ENCODE peak calls at places on chromosomes 11 and 22, in eight cellular contexts. S is NT2/D1; R is psoas muscle; T is stomach; V is mammary epithelial cell; P is astrocyte; O is CD4-positive, CD25-positive, alpha-beta regulatory T cell; B is adipocyte. N is an unnamed sample. For H3K27me3 and H3K9me3, the result is how much of the 10 kb centered on the place peaks cover.

GRCh38 chr11:70381872-70382842 is 16.2 kb upstream of the CTTN start:
- DNase-seq in R (no peak), O (no peak), P (peak), B (peak), T (no peak), S (no peak), V (no peak), N (no peak)

GRCh38 chr11:130737866-130738431 is 178.3 kb downstream of the SNX19 start:
- DNase-seq in T (peak), R (peak), P (peak), V (no peak), S (no peak), B (peak), O (no peak), N (no peak)

GRCh38 chr11:63766501-63767270 is 1.9 kb downstream of the ZFTA start:
- DNase-seq in B (no peak), S (no peak), P (no peak), O (no peak), T (no peak), V (no peak), R (no peak), N (no peak)

GRCh38 chr11:134071306-134071705 is 2.4 kb downstream of the JAM3 start:
- DNase-seq in R (no peak), V (no peak), S (no peak), B (no peak), O (no peak), T (no peak), P (no peak), N (no peak)

GRCh38 chr22:37420656-37421467 is 6.4 kb downstream of the ELFN2 start:
- DNase-seq in O (no peak), B (no peak), S (no peak), P (peak), V (peak), T (no peak), R (no peak), N (no peak)

GRCh38 chr11:128720522-128720985 is 26.7 kb downstream of the FLI1 start:
- DNase-seq in T (peak), R (no peak), P (peak), O (no peak), B (no peak), V (no peak), S (no peak), N (peak)

GRCh38 chr11:24617856-24618255 is 121.0 kb downstream of the LUZP2 start:
- DNase-seq in O (no peak), T (no peak), V (no peak), S (no peak), P (no peak), B (no peak), R (no peak), N (no peak)

GRCh38 chr22:32527756-32528155 is 53.1 kb downstream of the FBXO7 start:
- DNase-seq in S (no peak), B (no peak), T (no peak), R (no peak), O (no peak), V (no peak), P (no peak), N (no peak)

GRCh38 chr11:11020747-11021149 is 162.9 kb upstream of the ZBED5 start:
- DNase-seq in V (no peak), S (no peak), R (no peak), T (no peak), B (no peak), O (no peak), P (peak), N (no peak)

GRCh38 chr22:20843501-20843900 is 15.1 kb downstream of the PI4KA start:
- DNase-seq in S (no peak), B (no peak), V (peak), T (no peak), O (no peak), R (no peak), P (no peak), N (no peak)

GRCh38 chr11:130819561-130819960 is 96.7 kb downstream of the SNX19 start:
- DNase-seq in P (no peak), R (no peak), T (no peak), B (no peak), O (no peak), V (no peak), S (no peak), N (no peak)

GRCh38 chr11:18721576-18722292 is 4.3 kb downstream of the IGSF22 start:
- DNase-seq in S (peak), T (peak), B (peak), R (no peak), V (peak), P (peak), O (peak), N (peak)

GRCh38 chr11:69125861-69126260 is 29.9 kb upstream of the SMIM38 start:
- DNase-seq in O (no peak), B (no peak), T (no peak), S (no peak), V (no peak), P (no peak), R (no peak), N (no peak)

GRCh38 chr11:13343067-13343466 is 65.5 kb downstream of the BMAL1 start:
- DNase-seq in B (no peak), S (no peak), O (no peak), P (no peak), T (no peak), R (no peak), V (no peak), N (no peak)

GRCh38 chr22:28017859-28018258 is 98.8 kb upstream of the PITPNB start:
- DNase-seq in P (no peak), O (no peak), S (no peak), T (peak), B (no peak), R (peak), V (no peak), N (no peak)

GRCh38 chr11:56846631-56847400 is 98.3 kb upstream of the OR9G4 start:
- DNase-seq in R (no peak), T (no peak), S (no peak), P (no peak), V (peak), O (no peak), B (no peak), N (no peak)

GRCh38 chr11:65501530-65502273 is 2.9 kb downstream of the MALAT1 start:
- DNase-seq in T (no peak), P (peak), B (peak), O (no peak), V (peak), S (no peak), R (no peak), N (no peak)

GRCh38 chr11:10160350-10160749 is 133.7 kb downstream of the SBF2 start:
- DNase-seq in B (no peak), T (no peak), S (no peak), P (no peak), V (no peak), O (no peak), R (no peak), N (no peak)

GRCh38 chr22:42617155-42617983 is 2.7 kb upstream of the POLDIP3 start:
- DNase-seq in P (no peak), S (no peak), R (no peak), B (no peak), V (no peak), T (no peak), O (no peak), N (no peak)

GRCh38 chr11:44376423-44376822 is 66.5 kb upstream of the ALX4 start:
- DNase-seq in O (no peak), V (no peak), S (no peak), B (no peak), T (no peak), P (no peak), R (no peak), N (no peak)

GRCh38 chr11:107157146-107157808 is 139.0 kb upstream of the GUCY1A2 start:
- DNase-seq in B (no peak), V (no peak), T (no peak), S (peak), P (peak), O (no peak), R (no peak), N (no peak)

GRCh38 chr22:29477919-29478318 is 2.1 kb upstream of the NEFH start:
- DNase-seq in S (no peak), R (no peak), P (no peak), V (no peak), B (no peak), O (no peak), T (no peak), N (no peak)

GRCh38 chr22:37095113-37095512 is 14.4 kb downstream of the TMPRSS6 start:
- DNase-seq in T (no peak), V (no peak), R (no peak), S (no peak), B (no peak), O (no peak), P (no peak), N (no peak)

GRCh38 chr11:20474951-20475517 is 87.5 kb downstream of the PRMT3 start:
- DNase-seq in O (no peak), B (no peak), V (peak), P (no peak), S (no peak), R (no peak), T (no peak), N (no peak)

GRCh38 chr22:37601203-37601539 is 7.5 kb upstream of the GGA1 start:
- DNase-seq in T (no peak), P (no peak), O (no peak), V (no peak), S (no peak), R (no peak), B (no peak), N (no peak)

GRCh38 chr11:86416494-86416893 is 41.8 kb downstream of the CCDC81 start:
- DNase-seq in V (no peak), T (no peak), B (no peak), P (no peak), O (no peak), R (no peak), S (no peak), N (no peak)

GRCh38 chr11:70364745-70365535 is 33.4 kb upstream of the CTTN start:
- DNase-seq in S (no peak), O (no peak), P (no peak), T (no peak), B (no peak), R (no peak), V (no peak), N (peak)

GRCh38 chr11:17275376-17276235 is 933 bp upstream of the NUCB2 start:
- DNase-seq in B (no peak), P (no peak), O (no peak), V (peak), S (no peak), T (no peak), R (no peak), N (no peak)

GRCh38 chr11:93330446-93330984 is at the start of gene DEUP1:
- DNase-seq in T (peak), S (no peak), B (peak), V (no peak), P (peak), R (peak), O (no peak), N (peak)

GRCh38 chr11:15280393-15280792 is 165.7 kb downstream of the INSC start:
- DNase-seq in S (no peak), V (no peak), P (no peak), O (no peak), B (no peak), T (no peak), R (no peak), N (no peak)

GRCh38 chr22:42688241-42688913 is 32.3 kb downstream of the A4GALT start:
- DNase-seq in T (peak), P (peak), B (peak), S (peak), R (peak), V (peak), O (no peak), N (no peak)

GRCh38 chr22:39519681-39520053 is 695 bp upstream of the ATF4 start:
- DNase-seq in S (no peak), P (no peak), O (no peak), B (peak), V (peak), R (peak), T (peak), N (no peak)

GRCh38 chr11:32935462-32936029 is 42.9 kb downstream of the QSER1 start:
- DNase-seq in S (no peak), B (peak), V (no peak), T (no peak), O (no peak), R (no peak), P (no peak), N (no peak)

GRCh38 chr11:69008774-69009440 is 4.1 kb downstream of the MRGPRF start:
- DNase-seq in B (peak), P (peak), R (peak), T (peak), S (peak), V (peak), O (no peak), N (no peak)

GRCh38 chr22:48052621-48052890 is 1290.1 kb downstream of the TBC1D22A start:
- DNase-seq in B (no peak), R (no peak), V (no peak), O (no peak), T (no peak), P (no peak), S (no peak), N (no peak)

GRCh38 chr22:48054596-48054995 is 1292.1 kb downstream of the TBC1D22A start:
- DNase-seq in V (no peak), R (no peak), S (no peak), P (no peak), O (no peak), T (no peak), B (no peak), N (no peak)

GRCh38 chr22:48055185-48055584 is 1292.7 kb downstream of the TBC1D22A start:
- DNase-seq in S (no peak), O (no peak), P (no peak), T (no peak), B (no peak), V (no peak), R (no peak), N (no peak)

GRCh38 chr22:48055827-48056226 is 1293.4 kb downstream of the TBC1D22A start:
- DNase-seq in P (peak), O (no peak), B (no peak), S (no peak), R (no peak), T (no peak), V (no peak), N (no peak)

GRCh38 chr22:48053973-48054372 is 1291.5 kb downstream of the TBC1D22A start:
- DNase-seq in V (no peak), P (no peak), O (no peak), S (no peak), R (no peak), T (no peak), B (no peak), N (no peak)
- H3K27me3 ChIP-seq in V (under half), P (under half), O (under half), S (under half), R (under half), T (under half), B (under half), N (under half)

DNA sequence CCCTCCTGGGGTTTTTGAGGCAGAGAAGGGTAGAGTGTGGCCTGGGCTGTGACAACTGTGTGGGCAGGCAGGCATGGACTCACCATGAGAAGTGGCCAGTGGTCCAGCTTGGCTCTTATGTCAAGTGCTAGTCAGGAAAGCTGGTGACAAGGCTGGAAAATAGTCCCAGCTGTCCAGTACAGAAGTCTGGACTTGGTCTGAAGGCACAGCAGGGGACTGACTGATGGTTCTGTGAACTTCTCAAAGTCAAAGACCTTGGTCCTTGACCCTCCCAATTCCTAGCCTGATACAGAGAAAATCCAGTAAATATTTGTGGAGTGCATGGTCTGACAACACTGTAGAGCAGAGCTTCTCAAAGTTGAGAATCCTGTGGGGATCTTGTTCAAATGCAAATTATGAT is 1.7 kb downstream of the PPFIBP2 start:
- DNase-seq in T (no peak), V (no peak), B (no peak), S (no peak), P (no peak), R (no peak), O (no peak), N (no peak)
- H3K4me3 ChIP-seq in T (no peak), V (no peak), B (no peak), S (no peak), P (no peak), R (peak), O (no peak), N (no peak)

DNA sequence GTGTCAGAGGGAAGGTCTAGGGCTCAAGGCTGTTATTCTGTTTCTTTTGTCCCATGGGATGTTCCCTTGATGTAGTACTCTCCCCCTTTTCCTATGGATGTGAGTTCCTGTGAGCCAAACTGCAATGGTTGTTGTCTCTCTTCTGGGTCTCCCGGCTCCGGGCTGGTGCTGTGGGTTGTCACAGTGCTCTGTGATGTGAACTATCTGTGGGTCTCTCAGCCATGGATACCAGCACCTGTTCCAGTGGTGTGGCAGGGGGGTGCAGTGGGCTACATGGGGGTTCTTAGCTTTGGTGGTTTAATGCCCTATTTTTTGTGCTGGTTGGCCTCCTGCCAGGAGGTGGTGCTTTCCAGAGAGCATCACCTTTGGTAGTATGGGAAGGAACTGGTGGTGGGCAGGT is 941.1 kb downstream of the KCNA4 start:
- DNase-seq in T (no peak), P (no peak), V (no peak), O (no peak), R (no peak), S (no peak), B (no peak), N (no peak)
- H3K9me3 ChIP-seq in T (under half), P (under half), V (under half), O (under half), R (under half), S (under half), B (under half), N (under half)

GRCh38 chr11:112584674-112585073 is 324.0 kb upstream of the PLET1 start:
- DNase-seq in P (no peak), T (no peak), O (no peak), R (no peak), B (no peak), V (no peak), S (no peak), N (peak)
- H3K27me3 ChIP-seq in P (under half), T (under half), O (under half), R (under half), B (under half), V (under half), S (under half), N (under half)

GRCh38 chr11:121426476-121427454 is 25.3 kb upstream of the SORL1 start:
- DNase-seq in O (peak), T (peak), R (peak), S (peak), P (no peak), V (no peak), B (no peak), N (peak)
- H3K4me3 ChIP-seq in O (peak), T (peak), R (peak), S (peak), P (no peak), V (no peak), B (peak), N (no peak)

GRCh38 chr22:47558828-47559700 is 796.6 kb downstream of the TBC1D22A start:
- DNase-seq in P (no peak), B (no peak), O (no peak), R (no peak), S (no peak), V (no peak), T (no peak), N (no peak)
- H3K9me3 ChIP-seq in P (under half), B (under half), O (under half), R (under half), S (under half), V (under half), T (under half), N (under half)

GRCh38 chr11:117749541-117749910 is 47.5 kb downstream of the DSCAML1 start:
- DNase-seq in S (no peak), T (no peak), O (no peak), P (no peak), B (no peak), R (no peak), V (no peak), N (no peak)

GRCh38 chr11:117750916-117751773 is 45.9 kb downstream of the DSCAML1 start:
- DNase-seq in R (no peak), O (no peak), V (no peak), S (no peak), T (no peak), P (no peak), B (no peak), N (no peak)

GRCh38 chr11:117750357-117750756 is 46.7 kb downstream of the DSCAML1 start:
- DNase-seq in S (no peak), P (no peak), B (no peak), V (no peak), T (no peak), O (no peak), R (no peak), N (no peak)

GRCh38 chr11:117748771-117749540 is 48.1 kb downstream of the DSCAML1 start:
- DNase-seq in S (no peak), V (no peak), O (no peak), P (no peak), T (no peak), R (no peak), B (no peak), N (no peak)

DNA sequence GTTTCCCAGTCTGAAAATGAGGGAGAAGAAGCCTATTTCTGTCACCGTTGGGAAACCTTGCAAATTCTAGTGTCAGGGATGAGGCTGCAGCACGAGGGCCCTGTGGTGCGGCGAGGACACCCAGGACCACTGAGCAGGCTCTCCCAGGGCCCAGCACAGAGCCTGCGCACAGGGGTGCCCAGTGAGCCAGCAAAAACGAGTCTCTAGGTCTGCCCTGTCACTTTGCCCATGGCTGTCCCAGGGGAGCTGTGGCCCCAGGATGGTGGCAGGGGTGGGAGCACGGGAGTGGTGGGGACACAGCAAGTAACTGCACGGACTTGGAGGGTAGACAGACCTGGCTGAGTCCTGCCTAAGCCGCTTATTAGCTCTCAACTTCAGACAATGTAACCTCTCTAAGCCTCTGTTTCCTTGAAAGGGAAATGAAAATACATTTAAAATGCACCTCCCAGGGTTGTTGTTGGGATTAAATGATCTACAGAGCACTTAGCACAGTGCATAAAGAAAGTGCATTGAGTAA is 44.2 kb downstream of the DSCAML1 start:
- DNase-seq in B (no peak), O (no peak), P (no peak), V (no peak), R (no peak), S (no peak), T (no peak), N (no peak)
- H3K27me3 ChIP-seq in B (half or more), O (under half), P (under half), V (under half), R (under half), S (under half), T (under half), N (under half)

N was measured in CD4-positive, alpha-beta memory T cell.